ENCODE peak calls at places on chromosomes 12 and 14, in nine cellular contexts. D, O, S, P, K, R, N, A and Q are unnamed samples.
A peak's percentile ranks its signal among the peaks of the same experiment; 100 is the strongest.

GRCh38 chr12:7877421-7877820 is 4.7 kb upstream of the SLC2A14 start:
- DNase-seq in K (no peak), D (no peak), S (no peak), R (no peak), A (no peak), P (no peak), N (no peak), O (no peak), Q (no peak)

GRCh38 chr12:108333898-108334699 is 5.0 kb downstream of the CMKLR1 start:
- DNase-seq in R (no peak), O (no peak), N (peak; percentile 63), S (no peak), A (no peak), P (no peak), D (no peak), K (no peak), Q (peak; percentile 83)

GRCh38 chr14:24837280-24838046 is 203.5 kb upstream of the GZMB start:
- DNase-seq in P (no peak), N (no peak), S (no peak), R (no peak), O (no peak), D (peak; percentile 89), A (no peak), K (peak; percentile 16), Q (no peak)

GRCh38 chr12:128789356-128789929 is 34.3 kb downstream of the SLC15A4 start:
- DNase-seq in A (no peak), K (no peak), S (no peak), O (no peak), N (no peak), D (no peak), P (peak; percentile 43), R (no peak), Q (no peak)

GRCh38 chr14:26026384-26026783 is 571.4 kb downstream of the NOVA1 start:
- DNase-seq in S (no peak), A (no peak), P (no peak), O (no peak), N (no peak), D (no peak), K (no peak), R (no peak), Q (no peak)

GRCh38 chr12:124165695-124166094 is 129.2 kb upstream of the RFLNA start:
- DNase-seq in D (no peak), P (no peak), O (no peak), A (no peak), N (no peak), K (no peak), R (no peak), S (no peak), Q (no peak)

GRCh38 chr14:36856095-36856878 is 194.6 kb downstream of the PAX9 start:
- DNase-seq in R (no peak), A (no peak), O (no peak), S (no peak), K (no peak), N (no peak), P (no peak), D (no peak), Q (no peak)

GRCh38 chr12:50074936-50075807 is 10.0 kb upstream of the SMARCD1 start:
- DNase-seq in N (peak; percentile 87), K (peak; percentile 69), D (peak; percentile 81), R (peak; percentile 75), S (peak; percentile 74), P (peak; percentile 91), O (peak; percentile 45), A (peak; percentile 73), Q (peak; percentile 82)

GRCh38 chr14:21428930-21429329 is 27.0 kb downstream of the CHD8 start:
- DNase-seq in D (no peak), N (no peak), S (no peak), A (no peak), K (no peak), R (no peak), P (no peak), O (no peak), Q (no peak)

GRCh38 chr12:7144414-7145120 is 14.4 kb downstream of the CLSTN3 start:
- DNase-seq in A (no peak), O (peak; percentile 11), S (no peak), P (peak; percentile 34), K (peak; percentile 15), D (peak; percentile 0), R (no peak), N (peak; percentile 33), Q (no peak)

GRCh38 chr12:132686831-132687210 is 321 bp downstream of the POLE start:
- DNase-seq in D (no peak), A (no peak), P (no peak), R (no peak), O (no peak), N (no peak), K (no peak), S (no peak), Q (no peak)

GRCh38 chr12:118571730-118572129 is 195.4 kb downstream of the SUDS3 start:
- DNase-seq in O (no peak), D (no peak), S (no peak), K (no peak), R (no peak), P (no peak), A (no peak), N (no peak), Q (no peak)

GRCh38 chr12:65825573-65826512 is 1.6 kb downstream of the HMGA2 start:
- DNase-seq in P (peak; percentile 65), A (no peak), S (no peak), K (peak; percentile 66), O (no peak), R (no peak), N (no peak), D (no peak), Q (no peak)

GRCh38 chr12:107951024-107951423 is 176.5 kb downstream of the ASCL4 start:
- DNase-seq in K (no peak), A (no peak), N (no peak), D (no peak), S (no peak), P (no peak), O (no peak), R (no peak), Q (no peak)

GRCh38 chr12:110533607-110534006 is 31.5 kb downstream of the RAD9B start:
- DNase-seq in O (no peak), A (no peak), N (no peak), P (no peak), R (no peak), S (no peak), D (no peak), K (no peak), Q (no peak)

GRCh38 chr12:131844140-131844539 is 15.9 kb downstream of the MMP17 start:
- DNase-seq in K (no peak), R (no peak), N (no peak), D (no peak), O (no peak), P (no peak), S (no peak), A (no peak), Q (no peak)

GRCh38 chr14:88241810-88242209 is 81.3 kb downstream of the KCNK10 start:
- DNase-seq in O (no peak), S (no peak), D (no peak), N (no peak), R (no peak), A (no peak), K (no peak), P (no peak), Q (no peak)

GRCh38 chr12:68828669-68829068 is 20.7 kb downstream of the MDM2 start:
- DNase-seq in D (no peak), P (no peak), A (no peak), R (no peak), S (no peak), O (no peak), N (no peak), K (no peak), Q (no peak)

GRCh38 chr14:69291891-69292586 is 32.1 kb downstream of the GALNT16 start:
- DNase-seq in D (no peak), R (no peak), P (no peak), N (peak; percentile 50), S (no peak), A (no peak), K (peak; percentile 17), O (no peak), Q (no peak)

GRCh38 chr14:59254146-59254910 is 65.9 kb downstream of the DAAM1 start:
- DNase-seq in O (no peak), S (no peak), R (no peak), K (peak; percentile 2), D (no peak), A (no peak), P (no peak), N (peak; percentile 86), Q (no peak)

GRCh38 chr14:24130717-24131548 is 474 bp downstream of the FITM1 start:
- DNase-seq in D (no peak), K (no peak), P (no peak), S (no peak), N (no peak), O (no peak), A (no peak), R (no peak), Q (peak; percentile 57)

GRCh38 chr14:75430526-75430925 is 2.7 kb downstream of the JDP2 start:
- DNase-seq in K (no peak), A (no peak), O (no peak), N (peak; percentile 79), P (no peak), R (no peak), S (no peak), D (no peak), Q (no peak)

GRCh38 chr12:62267026-62267425 is 6.8 kb downstream of the USP15 start:
- DNase-seq in P (no peak), K (no peak), N (no peak), D (no peak), O (no peak), A (no peak), S (no peak), R (no peak), Q (no peak)

GRCh38 chr14:105517096-105517495 is 9.3 kb upstream of the TMEM121 start:
- DNase-seq in K (no peak), O (no peak), N (no peak), P (peak; percentile 5), R (no peak), D (no peak), A (no peak), S (no peak), Q (no peak)

GRCh38 chr12:108374596-108375320 is 35.6 kb upstream of the CMKLR1 start:
- DNase-seq in R (no peak), A (no peak), D (no peak), N (no peak), K (no peak), S (no peak), O (no peak), P (no peak), Q (no peak)

GRCh38 chr12:60100852-60101251 is 505.0 kb downstream of the SLC16A7 start:
- DNase-seq in D (no peak), A (no peak), R (no peak), S (no peak), K (no peak), N (no peak), O (no peak), P (no peak), Q (no peak)

GRCh38 chr14:90760591-90761316 is 55.5 kb downstream of the TTC7B start:
- DNase-seq in O (peak; percentile 2), D (peak; percentile 20), N (no peak), A (no peak), R (no peak), K (peak; percentile 12), P (no peak), S (peak; percentile 22), Q (no peak)

GRCh38 chr14:104694475-104694950 is 5.1 kb downstream of the INF2 start:
- DNase-seq in N (no peak), O (no peak), K (no peak), R (no peak), S (no peak), P (no peak), A (no peak), D (no peak), Q (no peak)

GRCh38 chr12:49415426-49416040 is 48.3 kb downstream of the SPATS2 start:
- DNase-seq in S (no peak), P (no peak), A (no peak), K (no peak), R (no peak), O (no peak), D (no peak), N (no peak), Q (no peak)

GRCh38 chr12:24861751-24862575 is 86.9 kb downstream of the BCAT1 start:
- DNase-seq in A (no peak), K (no peak), P (no peak), S (no peak), N (no peak), D (peak; percentile 41), R (no peak), O (no peak), Q (no peak)

GRCh38 chr14:59248170-59248569 is 59.7 kb downstream of the DAAM1 start:
- DNase-seq in R (no peak), D (peak; percentile 33), O (no peak), A (no peak), K (no peak), N (no peak), P (no peak), S (no peak), Q (no peak)